ENCODE peak calls at places on chromosome 2, in nine cellular contexts. D, M, R, U, S, C, A, H and N are unnamed samples.

GRCh38 chr2:27973592-27973991 is 83.1 kb downstream of the BABAM2 start:
- DNase-seq in S (no peak), C (no peak), H (no peak), R (no peak), A (no peak), D (peak; percentile 54), U (no peak), M (no peak), N (no peak)

GRCh38 chr2:29262681-29263260 is 147.6 kb downstream of the CLIP4 start:
- DNase-seq in S (no peak), R (no peak), U (no peak), A (no peak), D (no peak), M (no peak), C (peak; percentile 14), H (no peak), N (no peak)

GRCh38 chr2:31337860-31338259 is 76.7 kb downstream of the XDH start:
- DNase-seq in U (no peak), A (no peak), D (no peak), H (no peak), M (no peak), S (no peak), C (no peak), R (no peak), N (no peak)

GRCh38 chr2:230873670-230874401 is 9.1 kb downstream of the ITM2C start:
- DNase-seq in R (no peak), H (no peak), M (peak; percentile 15), D (no peak), S (no peak), C (no peak), U (peak; percentile 24), A (no peak), N (peak; percentile 63)

GRCh38 chr2:85457877-85458316 is 39.4 kb downstream of the SH2D6 start:
- DNase-seq in U (peak; percentile 41), D (peak; percentile 75), A (no peak), S (no peak), H (no peak), M (no peak), C (peak; percentile 29), R (no peak), N (peak; percentile 50)

GRCh38 chr2:171004833-171005232 is 75.8 kb downstream of the GORASP2 start:
- DNase-seq in U (no peak), A (no peak), M (no peak), S (no peak), C (no peak), D (no peak), H (no peak), R (no peak), N (no peak)

GRCh38 chr2:172995323-172996244 is 80.1 kb upstream of the MAP3K20 start:
- DNase-seq in R (peak; percentile 62), D (peak; percentile 97), M (peak; percentile 38), C (no peak), H (no peak), A (no peak), S (peak; percentile 52), U (no peak), N (peak; percentile 15)

GRCh38 chr2:224111576-224111975 is 72.5 kb upstream of the SERPINE2 start:
- DNase-seq in H (no peak), D (peak; percentile 4), M (no peak), C (no peak), S (no peak), R (no peak), A (no peak), U (no peak), N (no peak)

GRCh38 chr2:119106301-119106897 is 52.2 kb downstream of the C1QL2 start:
- DNase-seq in M (no peak), S (no peak), A (peak; percentile 39), C (peak; percentile 12), H (peak; percentile 42), U (peak; percentile 43), R (no peak), D (peak; percentile 19), N (peak; percentile 24)

GRCh38 chr2:196170681-196171247 is 614 bp downstream of the STK17B start:
- DNase-seq in R (no peak), S (no peak), A (no peak), M (peak; percentile 36), C (no peak), U (peak; percentile 39), H (no peak), D (peak; percentile 31), N (peak; percentile 34)

GRCh38 chr2:234593636-234594035 is 96.8 kb upstream of the ARL4C start:
- DNase-seq in M (no peak), A (peak; percentile 62), C (no peak), U (no peak), S (no peak), D (no peak), R (no peak), H (no peak), N (no peak)

GRCh38 chr2:73080321-73081131 is 9.0 kb upstream of the SFXN5 start:
- DNase-seq in C (no peak), A (no peak), M (no peak), U (no peak), R (no peak), H (no peak), D (no peak), S (no peak), N (no peak)

GRCh38 chr2:146927080-146927714 is 917.6 kb upstream of the ACVR2A start:
- DNase-seq in A (no peak), R (peak; percentile 49), U (peak; percentile 34), S (peak; percentile 55), M (peak; percentile 42), H (no peak), C (peak; percentile 81), D (peak; percentile 36), N (peak; percentile 27)

DNA sequence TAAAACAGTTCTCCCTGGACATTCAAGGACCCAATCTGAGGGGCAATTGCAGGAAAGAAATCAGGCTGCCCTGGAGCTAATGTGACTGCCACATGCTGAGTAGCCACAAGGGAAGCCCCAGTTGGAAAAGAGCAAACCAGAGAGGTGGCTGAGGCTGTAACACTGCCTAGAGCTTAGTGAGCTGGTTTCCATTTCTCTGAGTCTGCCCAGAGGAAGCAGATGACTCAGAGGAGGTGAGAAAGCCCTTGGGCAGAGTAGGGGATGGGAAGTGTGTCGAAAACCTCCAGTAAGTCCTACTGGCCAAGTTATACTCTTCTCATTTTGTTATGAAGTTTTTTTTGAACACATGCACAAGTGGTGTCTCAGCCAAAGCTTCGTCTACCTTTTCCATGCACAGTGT is 753.0 kb downstream of the CNTNAP5 start:
- DNase-seq in M (no peak), C (no peak), A (no peak), S (no peak), U (no peak), D (no peak), R (no peak), H (no peak), N (no peak)
- TF ChIP-seq EP300 in M (no peak), C (no peak), A (no peak), S (no peak), U (no peak), D (no peak), R (no peak), H (no peak), N (no peak)

DNA sequence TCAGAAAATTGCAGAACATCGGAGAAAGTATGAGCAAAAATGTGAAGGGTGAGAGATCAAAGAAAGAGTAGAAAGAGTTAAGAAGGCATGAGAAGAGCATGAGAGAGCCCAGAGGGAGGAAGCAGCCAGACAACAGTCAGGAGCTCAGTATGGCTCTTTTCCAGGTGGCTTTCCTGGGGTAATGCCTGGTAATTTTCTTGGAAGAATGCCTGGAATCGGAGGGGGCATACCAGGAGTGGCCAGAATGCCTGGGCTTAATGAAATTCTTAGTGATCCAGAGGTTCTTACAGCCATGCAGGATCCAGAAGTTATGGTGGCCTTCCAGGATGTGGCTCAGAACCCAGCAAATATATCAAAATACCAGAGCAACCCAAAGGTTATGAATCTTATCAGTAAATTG is 271.8 kb upstream of the TFPI start:
- DNase-seq in S (no peak), C (no peak), D (no peak), M (no peak), A (no peak), H (no peak), U (no peak), R (no peak), N (no peak)
- TF ChIP-seq EP300 in S (no peak), C (no peak), D (no peak), M (no peak), A (no peak), H (no peak), U (no peak), R (no peak), N (no peak)

GRCh38 chr2:24887325-24887874 is 32.6 kb downstream of the ADCY3 start:
- DNase-seq in R (no peak), S (no peak), D (no peak), M (no peak), U (no peak), A (no peak), H (no peak), C (no peak), N (no peak)

GRCh38 chr2:24886114-24886501 is 33.9 kb downstream of the ADCY3 start:
- DNase-seq in D (no peak), A (no peak), M (no peak), U (no peak), R (no peak), S (no peak), C (no peak), H (no peak), N (no peak)

GRCh38 chr2:24888177-24888576 is 31.9 kb downstream of the ADCY3 start:
- DNase-seq in U (no peak), M (no peak), R (no peak), S (no peak), D (no peak), H (no peak), C (no peak), A (no peak), N (no peak)

GRCh38 chr2:24885221-24886113 is 34.6 kb downstream of the ADCY3 start:
- DNase-seq in U (no peak), D (no peak), M (no peak), C (no peak), H (no peak), A (no peak), R (no peak), S (no peak), N (no peak)

GRCh38 chr2:24886640-24887324 is 33.3 kb downstream of the ADCY3 start:
- DNase-seq in H (no peak), U (no peak), D (no peak), S (no peak), M (no peak), A (no peak), R (no peak), C (no peak), N (no peak)
- TF ChIP-seq EP300 in H (no peak), U (no peak), D (no peak), S (no peak), M (no peak), A (no peak), R (peak; percentile 11), C (no peak), N (no peak)

DNA sequence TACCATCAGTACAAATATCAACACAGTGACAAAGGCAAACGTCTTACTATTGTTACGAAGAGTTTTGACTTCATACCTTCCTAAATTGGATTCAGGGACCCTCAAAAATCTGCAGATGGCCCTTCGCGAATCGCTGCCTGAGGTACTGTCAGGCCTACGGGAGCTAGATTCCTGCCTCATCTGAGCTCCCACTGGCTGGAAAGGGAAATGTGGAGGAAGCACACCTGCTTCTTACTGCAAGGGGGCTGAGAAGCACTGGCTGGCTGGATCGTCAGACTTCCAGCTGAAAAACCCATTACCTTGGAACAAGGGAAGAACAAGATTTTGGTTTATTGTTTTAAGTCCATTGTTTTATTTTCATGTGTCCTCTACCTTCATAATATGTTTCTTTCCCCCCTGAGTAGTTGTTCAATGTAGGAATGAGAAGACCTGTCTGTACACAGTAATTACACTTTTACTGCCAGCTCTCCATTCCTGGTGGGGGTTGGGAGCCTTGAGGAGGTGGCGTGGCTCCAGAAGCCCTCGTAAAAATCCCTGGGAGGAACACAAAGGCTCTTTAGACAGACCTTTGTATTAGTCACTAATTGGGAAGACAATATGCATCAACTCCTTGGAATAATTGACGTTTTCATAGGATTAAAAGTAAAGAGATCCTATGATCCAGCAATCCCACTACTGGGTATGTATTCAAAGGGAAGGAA is 124.1 kb upstream of the NOSTRIN start:
- DNase-seq in D (no peak), C (no peak), R (no peak), S (no peak), H (no peak), M (no peak), U (no peak), A (no peak), N (peak; percentile 75)
- TF ChIP-seq EP300 in D (no peak), C (no peak), R (no peak), S (no peak), H (no peak), M (no peak), U (no peak), A (no peak), N (no peak)